ENCODE peak calls at places on chromosomes 12 and 14, in seven cellular contexts. One of them, this sample, is unnamed.

GRCh38 chr12:121334513-121335343 is 17.5 kb downstream of the ANAPC5 start:
- DNase-seq in cardiac fibroblast: peak
- DNase-seq in HepG2: peak
- DNase-seq in lower lobe of right lung: no peak
- DNase-seq in left ventricle myocardium inferior: no peak
- DNase-seq in bronchial epithelial cell: peak
- DNase-seq in dorsolateral prefrontal cortex: no peak
- DNase-seq in this sample: no peak

GRCh38 chr14:32607399-32607798 is 278.3 kb downstream of the AKAP6 start:
- DNase-seq in cardiac fibroblast: no peak
- DNase-seq in HepG2: no peak
- DNase-seq in lower lobe of right lung: no peak
- DNase-seq in left ventricle myocardium inferior: no peak
- DNase-seq in bronchial epithelial cell: no peak
- DNase-seq in dorsolateral prefrontal cortex: no peak
- DNase-seq in this sample: no peak

GRCh38 chr12:15855646-15856045 is 26.5 kb upstream of the STRAP start:
- DNase-seq in cardiac fibroblast: peak
- DNase-seq in HepG2: no peak
- DNase-seq in lower lobe of right lung: no peak
- DNase-seq in left ventricle myocardium inferior: no peak
- DNase-seq in bronchial epithelial cell: peak
- DNase-seq in dorsolateral prefrontal cortex: no peak
- DNase-seq in this sample: no peak

GRCh38 chr12:6784292-6784691 is 5.0 kb upstream of the CD4 start:
- DNase-seq in cardiac fibroblast: no peak
- DNase-seq in HepG2: no peak
- DNase-seq in lower lobe of right lung: no peak
- DNase-seq in left ventricle myocardium inferior: no peak
- DNase-seq in bronchial epithelial cell: peak
- DNase-seq in dorsolateral prefrontal cortex: no peak
- DNase-seq in this sample: no peak

GRCh38 chr14:97602438-97603117 is 805.4 kb downstream of the VRK1 start:
- DNase-seq in cardiac fibroblast: no peak
- DNase-seq in HepG2: no peak
- DNase-seq in lower lobe of right lung: no peak
- DNase-seq in left ventricle myocardium inferior: no peak
- DNase-seq in bronchial epithelial cell: no peak
- DNase-seq in dorsolateral prefrontal cortex: no peak
- DNase-seq in this sample: no peak

GRCh38 chr12:105671720-105672119 is 341.2 kb downstream of the C12orf75 start:
- DNase-seq in cardiac fibroblast: no peak
- DNase-seq in HepG2: no peak
- DNase-seq in lower lobe of right lung: no peak
- DNase-seq in left ventricle myocardium inferior: no peak
- DNase-seq in bronchial epithelial cell: no peak
- DNase-seq in dorsolateral prefrontal cortex: no peak
- DNase-seq in this sample: no peak

GRCh38 chr14:20455355-20456300 is 602 bp downstream of the APEX1 start:
- DNase-seq in cardiac fibroblast: peak
- DNase-seq in HepG2: no peak
- DNase-seq in lower lobe of right lung: no peak
- DNase-seq in left ventricle myocardium inferior: no peak
- DNase-seq in bronchial epithelial cell: peak
- DNase-seq in dorsolateral prefrontal cortex: peak
- DNase-seq in this sample: no peak

GRCh38 chr12:43835656-43836454 is at the start of gene TMEM117:
- DNase-seq in cardiac fibroblast: peak
- DNase-seq in HepG2: peak
- DNase-seq in lower lobe of right lung: peak
- DNase-seq in left ventricle myocardium inferior: peak
- DNase-seq in bronchial epithelial cell: peak
- DNase-seq in dorsolateral prefrontal cortex: peak
- DNase-seq in this sample: peak

GRCh38 chr12:114952573-114953196 is 268.7 kb upstream of the TBX3 start:
- DNase-seq in cardiac fibroblast: peak
- DNase-seq in HepG2: no peak
- DNase-seq in lower lobe of right lung: no peak
- DNase-seq in left ventricle myocardium inferior: peak
- DNase-seq in bronchial epithelial cell: no peak
- DNase-seq in dorsolateral prefrontal cortex: no peak
- DNase-seq in this sample: no peak

GRCh38 chr12:53770281-53770680 is 18.5 kb upstream of the CISTR start:
- DNase-seq in cardiac fibroblast: peak
- DNase-seq in HepG2: no peak
- DNase-seq in lower lobe of right lung: no peak
- DNase-seq in left ventricle myocardium inferior: no peak
- DNase-seq in bronchial epithelial cell: peak
- DNase-seq in dorsolateral prefrontal cortex: no peak
- DNase-seq in this sample: no peak

GRCh38 chr12:103928736-103929050 is 1.5 kb upstream of the HSP90B1 start:
- DNase-seq in cardiac fibroblast: no peak
- DNase-seq in HepG2: no peak
- DNase-seq in lower lobe of right lung: peak
- DNase-seq in left ventricle myocardium inferior: peak
- DNase-seq in bronchial epithelial cell: no peak
- DNase-seq in dorsolateral prefrontal cortex: no peak
- DNase-seq in this sample: peak

GRCh38 chr12:68113644-68114043 is 45.9 kb downstream of the IFNG start:
- DNase-seq in cardiac fibroblast: no peak
- DNase-seq in HepG2: no peak
- DNase-seq in lower lobe of right lung: no peak
- DNase-seq in left ventricle myocardium inferior: no peak
- DNase-seq in bronchial epithelial cell: no peak
- DNase-seq in dorsolateral prefrontal cortex: no peak
- DNase-seq in this sample: no peak

GRCh38 chr12:6341439-6342139 is at the start of gene TNFRSF1A:
- DNase-seq in cardiac fibroblast: peak
- DNase-seq in HepG2: peak
- DNase-seq in lower lobe of right lung: peak
- DNase-seq in left ventricle myocardium inferior: peak
- DNase-seq in bronchial epithelial cell: peak
- DNase-seq in dorsolateral prefrontal cortex: no peak
- DNase-seq in this sample: peak

GRCh38 chr14:75229576-75229922 is 49.1 kb upstream of the FOS start:
- DNase-seq in cardiac fibroblast: no peak
- DNase-seq in HepG2: no peak
- DNase-seq in lower lobe of right lung: no peak
- DNase-seq in left ventricle myocardium inferior: no peak
- DNase-seq in bronchial epithelial cell: peak
- DNase-seq in dorsolateral prefrontal cortex: no peak
- DNase-seq in this sample: no peak

GRCh38 chr12:2494490-2495192 is 300.1 kb upstream of the FKBP4 start:
- DNase-seq in cardiac fibroblast: peak
- DNase-seq in HepG2: no peak
- DNase-seq in lower lobe of right lung: no peak
- DNase-seq in left ventricle myocardium inferior: peak
- DNase-seq in bronchial epithelial cell: no peak
- DNase-seq in dorsolateral prefrontal cortex: no peak
- DNase-seq in this sample: no peak

GRCh38 chr12:7557227-7557626 is 53.6 kb upstream of the CD163 start:
- DNase-seq in cardiac fibroblast: no peak
- DNase-seq in HepG2: no peak
- DNase-seq in lower lobe of right lung: no peak
- DNase-seq in left ventricle myocardium inferior: no peak
- DNase-seq in bronchial epithelial cell: no peak
- DNase-seq in dorsolateral prefrontal cortex: no peak
- DNase-seq in this sample: no peak

GRCh38 chr12:22658214-22658613 is 33.2 kb downstream of the ETNK1 start:
- DNase-seq in cardiac fibroblast: peak
- DNase-seq in HepG2: no peak
- DNase-seq in lower lobe of right lung: no peak
- DNase-seq in left ventricle myocardium inferior: no peak
- DNase-seq in bronchial epithelial cell: peak
- DNase-seq in dorsolateral prefrontal cortex: no peak
- DNase-seq in this sample: no peak

GRCh38 chr12:6367969-6368892 is 7.1 kb downstream of the SCNN1A start:
- DNase-seq in cardiac fibroblast: no peak
- DNase-seq in HepG2: no peak
- DNase-seq in lower lobe of right lung: peak
- DNase-seq in left ventricle myocardium inferior: no peak
- DNase-seq in bronchial epithelial cell: no peak
- DNase-seq in dorsolateral prefrontal cortex: no peak
- DNase-seq in this sample: no peak

GRCh38 chr14:51369814-51370213 is 129.8 kb downstream of the TMX1 start:
- DNase-seq in cardiac fibroblast: no peak
- DNase-seq in HepG2: no peak
- DNase-seq in lower lobe of right lung: no peak
- DNase-seq in left ventricle myocardium inferior: no peak
- DNase-seq in bronchial epithelial cell: no peak
- DNase-seq in dorsolateral prefrontal cortex: no peak
- DNase-seq in this sample: no peak

DNA sequence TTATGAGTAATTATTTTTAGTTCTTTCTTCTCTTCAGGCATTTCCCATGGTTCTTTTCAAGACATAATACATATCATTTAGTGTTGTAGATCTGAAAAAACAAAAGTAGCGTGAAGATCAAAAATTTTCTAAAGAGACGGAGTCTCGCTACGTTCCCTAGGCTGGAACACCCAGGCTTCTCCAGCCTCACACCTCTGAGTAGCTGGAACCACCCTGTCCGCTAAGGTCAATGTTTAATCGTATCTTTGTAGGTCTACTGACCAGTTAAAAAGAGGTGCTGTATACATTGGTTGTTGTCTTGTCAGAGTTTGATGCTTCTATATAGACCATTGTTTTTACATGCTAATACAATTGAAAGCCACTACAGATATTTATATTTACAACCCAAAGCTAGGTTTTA is 1.3 kb upstream of the HIF1A start:
- DNase-seq in cardiac fibroblast: no peak
- DNase-seq in HepG2: no peak
- DNase-seq in lower lobe of right lung: no peak
- DNase-seq in left ventricle myocardium inferior: no peak
- DNase-seq in bronchial epithelial cell: no peak
- DNase-seq in dorsolateral prefrontal cortex: no peak
- DNase-seq in this sample: no peak
- H3K4me3 ChIP-seq in cardiac fibroblast: no peak
- H3K4me3 ChIP-seq in HepG2: no peak
- H3K4me3 ChIP-seq in lower lobe of right lung: no peak
- H3K4me3 ChIP-seq in left ventricle myocardium inferior: no peak
- H3K4me3 ChIP-seq in bronchial epithelial cell: no peak
- H3K4me3 ChIP-seq in dorsolateral prefrontal cortex: no peak
- H3K4me3 ChIP-seq in this sample: no peak

GRCh38 chr12:40793471-40793870 is 101.2 kb downstream of the CNTN1 start:
- DNase-seq in cardiac fibroblast: no peak
- DNase-seq in HepG2: no peak
- DNase-seq in lower lobe of right lung: no peak
- DNase-seq in left ventricle myocardium inferior: no peak
- DNase-seq in bronchial epithelial cell: no peak
- DNase-seq in dorsolateral prefrontal cortex: no peak
- DNase-seq in this sample: no peak

GRCh38 chr12:40788276-40788675 is 96.0 kb downstream of the CNTN1 start:
- DNase-seq in cardiac fibroblast: no peak
- DNase-seq in HepG2: no peak
- DNase-seq in lower lobe of right lung: no peak
- DNase-seq in left ventricle myocardium inferior: no peak
- DNase-seq in bronchial epithelial cell: no peak
- DNase-seq in dorsolateral prefrontal cortex: peak
- DNase-seq in this sample: no peak

GRCh38 chr12:40794087-40794486 is 101.8 kb downstream of the CNTN1 start:
- DNase-seq in cardiac fibroblast: no peak
- DNase-seq in HepG2: no peak
- DNase-seq in lower lobe of right lung: no peak
- DNase-seq in left ventricle myocardium inferior: no peak
- DNase-seq in bronchial epithelial cell: no peak
- DNase-seq in dorsolateral prefrontal cortex: no peak
- DNase-seq in this sample: no peak

GRCh38 chr12:40792792-40793386 is 100.7 kb downstream of the CNTN1 start:
- DNase-seq in cardiac fibroblast: no peak
- DNase-seq in HepG2: no peak
- DNase-seq in lower lobe of right lung: no peak
- DNase-seq in left ventricle myocardium inferior: no peak
- DNase-seq in bronchial epithelial cell: no peak
- DNase-seq in dorsolateral prefrontal cortex: no peak
- DNase-seq in this sample: no peak
- H3K4me3 ChIP-seq in cardiac fibroblast: no peak
- H3K4me3 ChIP-seq in HepG2: no peak
- H3K4me3 ChIP-seq in lower lobe of right lung: no peak
- H3K4me3 ChIP-seq in left ventricle myocardium inferior: no peak
- H3K4me3 ChIP-seq in bronchial epithelial cell: no peak
- H3K4me3 ChIP-seq in dorsolateral prefrontal cortex: no peak
- H3K4me3 ChIP-seq in this sample: no peak

GRCh38 chr12:31324116-31324844 is 1.7 kb downstream of the SINHCAF start:
- DNase-seq in cardiac fibroblast: peak
- DNase-seq in HepG2: peak
- DNase-seq in lower lobe of right lung: peak
- DNase-seq in left ventricle myocardium inferior: peak
- DNase-seq in bronchial epithelial cell: peak
- DNase-seq in dorsolateral prefrontal cortex: no peak
- DNase-seq in this sample: peak

GRCh38 chr12:31324845-31325523 is 966 bp downstream of the SINHCAF start:
- DNase-seq in cardiac fibroblast: peak
- DNase-seq in HepG2: no peak
- DNase-seq in lower lobe of right lung: peak
- DNase-seq in left ventricle myocardium inferior: peak
- DNase-seq in bronchial epithelial cell: peak
- DNase-seq in dorsolateral prefrontal cortex: no peak
- DNase-seq in this sample: no peak

GRCh38 chr12:31323466-31324115 is 2.4 kb downstream of the SINHCAF start:
- DNase-seq in cardiac fibroblast: peak
- DNase-seq in HepG2: no peak
- DNase-seq in lower lobe of right lung: peak
- DNase-seq in left ventricle myocardium inferior: peak
- DNase-seq in bronchial epithelial cell: no peak
- DNase-seq in dorsolateral prefrontal cortex: no peak
- DNase-seq in this sample: peak

GRCh38 chr12:31321565-31322228 is 4.3 kb downstream of the SINHCAF start:
- DNase-seq in cardiac fibroblast: peak
- DNase-seq in HepG2: no peak
- DNase-seq in lower lobe of right lung: no peak
- DNase-seq in left ventricle myocardium inferior: no peak
- DNase-seq in bronchial epithelial cell: peak
- DNase-seq in dorsolateral prefrontal cortex: no peak
- DNase-seq in this sample: no peak

GRCh38 chr12:31322651-31323248 is 3.2 kb downstream of the SINHCAF start:
- DNase-seq in cardiac fibroblast: peak
- DNase-seq in HepG2: no peak
- DNase-seq in lower lobe of right lung: no peak
- DNase-seq in left ventricle myocardium inferior: no peak
- DNase-seq in bronchial epithelial cell: peak
- DNase-seq in dorsolateral prefrontal cortex: no peak
- DNase-seq in this sample: peak
- H3K4me3 ChIP-seq in cardiac fibroblast: peak
- H3K4me3 ChIP-seq in HepG2: peak
- H3K4me3 ChIP-seq in lower lobe of right lung: peak
- H3K4me3 ChIP-seq in left ventricle myocardium inferior: peak
- H3K4me3 ChIP-seq in bronchial epithelial cell: peak
- H3K4me3 ChIP-seq in dorsolateral prefrontal cortex: no peak
- H3K4me3 ChIP-seq in this sample: peak

GRCh38 chr14:24187538-24187915 is 1.1 kb downstream of the IPO4 start:
- DNase-seq in cardiac fibroblast: no peak
- DNase-seq in HepG2: no peak
- DNase-seq in lower lobe of right lung: no peak
- DNase-seq in left ventricle myocardium inferior: no peak
- DNase-seq in bronchial epithelial cell: no peak
- DNase-seq in dorsolateral prefrontal cortex: no peak
- DNase-seq in this sample: no peak
- H3K4me3 ChIP-seq in cardiac fibroblast: no peak
- H3K4me3 ChIP-seq in HepG2: peak
- H3K4me3 ChIP-seq in lower lobe of right lung: peak
- H3K4me3 ChIP-seq in left ventricle myocardium inferior: peak
- H3K4me3 ChIP-seq in bronchial epithelial cell: no peak
- H3K4me3 ChIP-seq in dorsolateral prefrontal cortex: no peak
- H3K4me3 ChIP-seq in this sample: no peak

This sample was measured in ovary.